ENCODE peak calls at places on chromosome 16, in four cellular contexts. W is K562, S is H1, X is HepG2. M is an unnamed sample.

GRCh38 chr16:72108353-72109102 is 14.9 kb downstream of the DHX38 start:
- DNase-seq in W (no peak), S (no peak), X (no peak), M (no peak)

GRCh38 chr16:87698676-87699179 is 67.1 kb downstream of the KLHDC4 start:
- DNase-seq in W (no peak), S (no peak), X (no peak), M (no peak)

GRCh38 chr16:49503242-49504022 is 129.8 kb downstream of the C16orf78 start:
- DNase-seq in W (no peak), S (no peak), X (no peak), M (no peak)

GRCh38 chr16:47970291-47970931 is 185.4 kb downstream of the ABCC12 start:
- DNase-seq in W (peak), S (no peak), X (peak), M (peak)

GRCh38 chr16:1787322-1788094 is 4.7 kb downstream of the NUBP2 start:
- DNase-seq in W (no peak), S (no peak), X (no peak), M (no peak)

GRCh38 chr16:75138636-75139035 is 9.7 kb upstream of the ZFP1 start:
- DNase-seq in W (no peak), S (peak), X (no peak), M (no peak)

GRCh38 chr16:65414284-65414984 is 292.6 kb upstream of the CDH11 start:
- DNase-seq in W (no peak), S (no peak), X (no peak), M (no peak)

GRCh38 chr16:22092143-22092933 is at the start of gene VWA3A:
- DNase-seq in W (no peak), S (peak), X (no peak), M (no peak)

GRCh38 chr16:6016530-6017184 is 919.1 kb upstream of the EEF2KMT start:
- DNase-seq in W (peak), S (no peak), X (peak), M (peak)

DNA sequence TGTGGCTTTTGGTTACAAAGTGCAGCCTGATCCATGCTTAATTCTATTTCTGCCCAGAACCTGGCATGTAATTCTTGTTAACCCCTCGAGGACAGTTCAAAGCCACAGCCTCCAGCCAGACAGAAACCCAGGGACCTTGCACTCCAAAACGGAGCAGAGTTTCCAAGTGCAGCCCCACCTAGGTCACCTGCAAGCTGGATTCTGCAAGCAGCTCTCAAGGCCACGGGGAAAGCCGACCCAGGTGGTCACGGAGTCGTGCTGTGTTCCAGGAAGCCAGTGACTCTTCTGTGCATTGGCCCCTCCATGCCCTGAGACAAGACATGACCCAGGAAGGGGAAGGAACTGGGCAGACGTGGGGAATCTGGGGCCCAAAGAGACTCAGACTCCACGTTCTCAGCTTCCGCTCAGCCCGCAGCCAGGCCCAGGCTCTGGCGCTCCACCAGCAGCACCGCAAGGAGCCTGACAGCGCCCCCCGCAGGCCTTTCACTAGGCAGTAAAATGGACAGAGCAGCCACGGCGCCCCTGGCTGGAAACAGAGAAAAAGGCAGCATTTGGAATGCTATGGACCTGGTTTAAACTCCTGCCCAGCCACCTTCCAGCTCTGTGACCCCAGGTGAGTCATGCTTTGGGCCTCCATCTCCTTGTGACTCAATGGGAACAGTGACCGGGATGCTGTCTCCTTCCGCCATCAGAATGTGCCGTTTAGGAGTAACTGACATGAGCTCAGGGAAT is 27.3 kb upstream of the GSG1L start:
- DNase-seq in W (peak), S (peak), X (no peak), M (no peak)
- TF ChIP-seq CTCF in W (peak), S (peak), X (peak), M (no peak)

DNA sequence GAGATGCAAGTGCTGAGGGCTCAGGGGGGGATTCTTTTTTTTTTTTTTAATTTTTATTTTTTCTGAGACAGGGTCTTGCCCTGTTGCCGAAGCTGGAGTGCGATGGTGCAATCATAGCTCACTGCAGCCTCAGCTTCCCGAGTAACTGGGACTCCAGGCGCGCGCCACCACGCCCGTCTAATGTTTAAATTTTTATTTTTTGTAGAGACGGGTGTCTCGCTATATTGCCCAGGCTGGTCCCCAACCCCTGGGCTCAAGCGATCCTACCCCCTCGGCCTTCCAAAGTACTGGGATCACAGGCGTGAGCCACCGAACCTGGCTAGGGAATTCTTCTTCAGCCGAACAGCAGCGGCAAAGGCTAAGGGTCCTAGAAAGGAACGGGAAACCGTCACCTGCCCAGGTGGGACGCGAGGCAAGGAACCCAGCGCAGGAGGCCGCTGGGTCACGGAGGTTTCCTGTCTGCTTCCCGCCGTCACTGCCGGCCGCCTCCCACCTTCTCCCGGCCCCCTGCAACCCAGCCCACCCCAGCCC is 13.3 kb upstream of the OR1F1 start:
- DNase-seq in W (no peak), S (no peak), X (no peak), M (no peak)
- TF ChIP-seq PHF8 in W (peak), S (no peak), X (no peak), M (no peak)

GRCh38 chr16:85663891-85664321 is 24.8 kb downstream of the GINS2 start:
- DNase-seq in W (no peak), S (no peak), X (no peak), M (no peak)
- TF ChIP-seq RNF2 in W (no peak), S (no peak), X (no peak), M (no peak)

GRCh38 chr16:67013823-67014640 is 14.9 kb upstream of the CBFB start:
- DNase-seq in W (peak), S (peak), X (peak), M (no peak)

GRCh38 chr16:67016143-67016542 is 12.8 kb upstream of the CBFB start:
- DNase-seq in W (no peak), S (no peak), X (no peak), M (no peak)

GRCh38 chr16:67016681-67017450 is 12.1 kb upstream of the CBFB start:
- DNase-seq in W (no peak), S (no peak), X (no peak), M (no peak)

GRCh38 chr16:67014641-67015315 is 14.2 kb upstream of the CBFB start:
- DNase-seq in W (no peak), S (no peak), X (no peak), M (no peak)

GRCh38 chr16:67015317-67015731 is 13.6 kb upstream of the CBFB start:
- DNase-seq in W (peak), S (no peak), X (no peak), M (no peak)
- TF ChIP-seq CTCF in W (peak), S (peak), X (peak), M (peak)

GRCh38 chr16:3023669-3024478 is at the start of the genes HCFC1R1 and THOC6:
- DNase-seq in W (peak), S (peak), X (peak), M (peak)

GRCh38 chr16:3023415-3023668 is 400 bp downstream of the HCFC1R1 start:
- DNase-seq in W (peak), S (no peak), X (no peak), M (peak)

GRCh38 chr16:3021449-3022207 is 1.5 kb downstream of the TNFRSF12A start:
- DNase-seq in W (peak), S (peak), X (peak), M (peak)

GRCh38 chr16:3022208-3022696 is 1.5 kb downstream of the HCFC1R1 start:
- DNase-seq in W (peak), S (peak), X (peak), M (peak)

DNA sequence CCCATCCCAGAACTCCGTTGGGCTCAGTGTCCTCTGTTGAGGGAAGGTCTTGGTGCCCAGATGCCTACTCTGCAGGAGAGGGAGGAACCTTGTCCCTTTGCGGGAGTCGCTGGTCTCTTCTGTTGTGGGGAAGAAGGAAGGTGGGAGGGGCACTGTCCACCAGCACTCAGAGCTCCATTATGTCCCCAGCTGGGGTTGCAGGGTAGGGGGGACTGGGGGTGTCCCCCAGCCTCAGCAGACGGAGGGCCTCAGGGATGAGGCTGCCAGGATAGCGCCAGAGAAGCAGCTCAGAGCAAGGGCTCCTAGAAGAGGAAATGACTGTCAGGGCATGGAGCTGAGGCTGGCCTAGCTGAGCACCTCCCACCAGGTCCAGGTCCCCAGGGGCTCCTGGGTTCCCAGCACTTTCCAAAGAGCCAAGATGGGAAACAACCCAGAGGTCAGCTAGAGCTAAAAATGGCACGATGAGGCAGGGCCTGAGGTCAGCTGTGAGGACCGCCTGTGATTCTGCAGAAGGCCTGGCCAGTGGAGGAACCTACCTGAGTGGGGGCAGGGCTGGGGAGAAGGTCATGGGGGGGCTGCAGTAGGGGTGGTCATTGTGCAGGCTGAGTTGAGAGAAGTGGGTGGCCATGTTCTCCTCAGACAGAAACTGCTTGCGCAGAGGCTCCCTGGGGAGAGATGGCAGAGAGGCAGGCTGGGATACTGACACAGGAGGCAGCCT is 886 bp downstream of the HCFC1R1 start:
- DNase-seq in W (no peak), S (peak), X (no peak), M (peak)
- TF ChIP-seq PHF8 in W (no peak), S (no peak), X (peak), M (no peak)